ENCODE peak calls at places on chromosomes 2 and 18, in nine cellular contexts. X, F, T, U, R, D, K, I and W are unnamed samples.

GRCh38 chr18:2036136-2036535 is 535.2 kb downstream of the METTL4 start:
- DNase-seq in X (no peak), F (peak; percentile 54), T (no peak), U (no peak), R (no peak), D (no peak), K (no peak), I (no peak), W (peak; percentile 61)

GRCh38 chr2:183037660-183038340 is 457 bp downstream of the NCKAP1 start:
- DNase-seq in X (peak; percentile 4), F (peak; percentile 55), T (peak; percentile 69), U (peak; percentile 6), R (peak; percentile 51), D (peak; percentile 47), K (peak; percentile 43), I (peak; percentile 20), W (no peak)

GRCh38 chr18:41484069-41484468 is 471.0 kb upstream of the PIK3C3 start:
- DNase-seq in X (no peak), F (no peak), T (no peak), U (no peak), R (no peak), D (peak; percentile 47), K (no peak), I (no peak), W (no peak)

GRCh38 chr18:75109001-75109400 is 99.9 kb downstream of the PTGR3 start:
- DNase-seq in X (no peak), F (no peak), T (no peak), U (no peak), R (no peak), D (no peak), K (no peak), I (no peak), W (no peak)

GRCh38 chr2:23480991-23481797 is 96.2 kb downstream of the KLHL29 start:
- DNase-seq in X (no peak), F (peak; percentile 75), T (no peak), U (no peak), R (no peak), D (peak; percentile 55), K (no peak), I (no peak), W (peak; percentile 90)

GRCh38 chr2:177753682-177754475 is 318.7 kb downstream of the PDE11A start:
- DNase-seq in X (no peak), F (peak; percentile 74), T (no peak), U (no peak), R (peak; percentile 67), D (peak; percentile 74), K (peak; percentile 46), I (no peak), W (no peak)

GRCh38 chr2:44769349-44770005 is 172.0 kb upstream of the SIX3 start:
- DNase-seq in X (no peak), F (no peak), T (no peak), U (no peak), R (no peak), D (peak; percentile 52), K (no peak), I (no peak), W (no peak)

GRCh38 chr2:153474407-153474806 is 4.2 kb downstream of the RPRM start:
- DNase-seq in X (no peak), F (no peak), T (no peak), U (no peak), R (no peak), D (no peak), K (no peak), I (no peak), W (no peak)

GRCh38 chr18:79573921-79574491 is 105.6 kb upstream of the CTDP1 start:
- DNase-seq in X (no peak), F (no peak), T (no peak), U (no peak), R (peak; percentile 16), D (no peak), K (no peak), I (no peak), W (peak; percentile 65)